ENCODE peak calls at places on chromosome 16, in five cellular contexts. X is HCT116, G is psoas muscle, O is heart left ventricle, Y is transverse colon. Z is an unnamed sample. For H3K4me1, the result is how much of the 10 kb centered on the place peaks cover.

GRCh38 chr16:25298165-25298872 is 40.7 kb upstream of the ZKSCAN2 start:
- DNase-seq in X (no peak), G (no peak), O (no peak), Y (no peak), Z (no peak)

GRCh38 chr16:12868169-12868568 is 33.2 kb upstream of the SHISA9 start:
- DNase-seq in X (no peak), G (no peak), O (no peak), Y (no peak), Z (no peak)

GRCh38 chr16:2341456-2342447 is 1.2 kb upstream of the ABCA3 start:
- DNase-seq in X (no peak), G (peak), O (no peak), Y (peak), Z (no peak)

GRCh38 chr16:31253642-31254045 is 6.1 kb upstream of the ITGAM start:
- DNase-seq in X (no peak), G (peak), O (peak), Y (peak), Z (no peak)

GRCh38 chr16:73047536-73048291 is at the start of gene ZFHX3:
- DNase-seq in X (no peak), G (peak), O (peak), Y (peak), Z (peak)

GRCh38 chr16:81185416-81185815 is 53.1 kb upstream of the BCO1 start:
- DNase-seq in X (no peak), G (no peak), O (no peak), Y (no peak), Z (no peak)

GRCh38 chr16:19601083-19601976 is 45.8 kb downstream of the VPS35L start:
- DNase-seq in X (peak), G (no peak), O (no peak), Y (peak), Z (peak)

GRCh38 chr16:15648135-15648730 is 1.8 kb upstream of the NDE1 start:
- DNase-seq in X (no peak), G (no peak), O (no peak), Y (no peak), Z (no peak)

GRCh38 chr16:85829751-85830445 is 30.4 kb downstream of the COX4I1 start:
- DNase-seq in X (no peak), G (no peak), O (peak), Y (peak), Z (no peak)

GRCh38 chr16:76294691-76295214 is 17.6 kb downstream of the CNTNAP4 start:
- DNase-seq in X (no peak), G (no peak), O (no peak), Y (no peak), Z (no peak)

GRCh38 chr16:3173892-3174617 is 13.9 kb upstream of the OR1F1 start:
- DNase-seq in X (no peak), G (no peak), O (no peak), Y (no peak), Z (no peak)

GRCh38 chr16:79400462-79401149 is 199.9 kb downstream of the MAF start:
- DNase-seq in X (no peak), G (no peak), O (no peak), Y (peak), Z (no peak)

DNA sequence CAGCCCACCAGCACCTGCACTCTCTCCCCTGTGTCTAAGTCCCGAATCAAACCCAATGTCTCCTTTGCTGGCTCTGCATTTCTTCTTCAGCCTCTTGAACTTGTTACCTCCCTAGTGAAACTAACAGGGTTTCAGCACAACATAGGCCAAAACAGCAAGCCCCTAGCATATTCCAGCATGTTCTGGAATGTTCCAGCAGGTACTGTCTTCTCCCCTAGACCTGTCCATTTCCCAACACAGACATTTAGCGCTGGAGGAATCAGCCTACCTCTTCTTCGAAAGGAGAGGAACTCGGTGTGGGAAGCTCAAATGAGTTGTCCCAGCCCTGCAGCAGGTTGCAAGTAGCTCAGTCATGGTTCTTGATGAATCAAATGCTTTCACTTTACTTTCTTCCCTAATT is 47.1 kb downstream of the LITAF start:
- DNase-seq in X (no peak), G (no peak), O (no peak), Y (no peak), Z (no peak)
- H3K4me1 ChIP-seq in X (under half), G (under half), O (under half), Y (under half), Z (under half)

GRCh38 chr16:57688987-57689771 is 5.4 kb upstream of the DRC7 start:
- DNase-seq in X (no peak), G (no peak), O (no peak), Y (no peak), Z (no peak)
- H3K4me1 ChIP-seq in X (under half), G (under half), O (under half), Y (under half), Z (under half)

GRCh38 chr16:23500212-23500865 is 10.0 kb downstream of the GGA2 start:
- DNase-seq in X (no peak), G (no peak), O (no peak), Y (peak), Z (no peak)
- H3K4me1 ChIP-seq in X (under half), G (under half), O (under half), Y (under half), Z (under half)

GRCh38 chr16:54216268-54217187 is 70.1 kb downstream of the IRX3 start:
- DNase-seq in X (no peak), G (peak), O (peak), Y (no peak), Z (peak)
- H3K4me1 ChIP-seq in X (under half), G (under half), O (under half), Y (under half), Z (under half)

DNA sequence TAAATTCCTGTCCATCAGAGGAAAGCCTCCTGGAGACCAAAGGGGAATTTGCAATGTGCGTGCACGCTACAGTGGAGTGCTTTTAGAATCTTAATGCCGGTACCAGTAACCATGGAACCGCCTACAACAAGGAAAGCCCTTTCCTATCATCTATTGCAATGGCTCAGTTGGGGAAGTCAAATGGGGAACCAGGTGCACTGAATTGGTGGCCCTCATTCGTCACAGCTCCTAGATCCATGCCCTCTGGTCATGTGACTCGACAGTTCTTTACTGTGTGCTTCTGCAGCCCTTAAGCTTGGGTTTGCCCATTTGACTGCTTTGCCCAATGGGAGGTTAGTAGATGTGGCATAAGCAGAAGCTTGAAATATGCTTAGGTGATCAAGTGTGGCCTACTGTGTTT is 110.0 kb downstream of the XYLT1 start:
- DNase-seq in X (no peak), G (no peak), O (no peak), Y (no peak), Z (no peak)
- H3K4me1 ChIP-seq in X (under half), G (under half), O (under half), Y (half or more), Z (under half)

GRCh38 chr16:66562409-66562808 is 3.8 kb upstream of the CMTM1 start:
- DNase-seq in X (no peak), G (no peak), O (no peak), Y (no peak), Z (no peak)

GRCh38 chr16:66561381-66562080 is 4.7 kb upstream of the CMTM1 start:
- DNase-seq in X (no peak), G (no peak), O (no peak), Y (no peak), Z (no peak)

GRCh38 chr16:66563574-66564334 is 2.5 kb upstream of the CMTM1 start:
- DNase-seq in X (no peak), G (no peak), O (no peak), Y (no peak), Z (no peak)

GRCh38 chr16:66562986-66563385 is 3.3 kb upstream of the CMTM1 start:
- DNase-seq in X (no peak), G (no peak), O (no peak), Y (no peak), Z (no peak)

GRCh38 chr16:66560107-66560506 is 6.1 kb upstream of the CMTM1 start:
- DNase-seq in X (no peak), G (no peak), O (no peak), Y (no peak), Z (no peak)
- H3K4me1 ChIP-seq in X (under half), G (under half), O (under half), Y (under half), Z (under half)

DNA sequence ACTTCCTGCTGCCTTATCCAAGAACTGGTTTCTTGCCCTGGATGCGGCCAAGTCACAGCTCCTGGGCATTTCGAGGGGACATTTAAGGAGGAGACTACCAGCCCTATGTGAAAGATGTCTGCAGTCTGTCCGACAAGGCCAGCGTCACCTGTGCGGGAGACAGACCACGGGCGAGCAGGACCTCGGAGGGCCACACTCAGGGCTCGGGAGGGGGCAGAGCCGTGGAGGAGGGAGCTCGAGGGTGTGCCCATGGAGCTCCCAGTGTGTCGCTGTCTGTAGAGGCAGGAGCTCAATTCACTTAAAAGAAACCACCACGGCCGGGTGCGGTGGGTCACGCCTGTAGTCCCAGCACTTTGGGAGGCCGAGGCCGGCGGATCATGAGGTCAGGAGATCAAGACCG is 33.3 kb downstream of the CBFA2T3 start:
- DNase-seq in X (no peak), G (no peak), O (no peak), Y (no peak), Z (no peak)
- H3K4me1 ChIP-seq in X (under half), G (under half), O (under half), Y (under half), Z (under half)

DNA sequence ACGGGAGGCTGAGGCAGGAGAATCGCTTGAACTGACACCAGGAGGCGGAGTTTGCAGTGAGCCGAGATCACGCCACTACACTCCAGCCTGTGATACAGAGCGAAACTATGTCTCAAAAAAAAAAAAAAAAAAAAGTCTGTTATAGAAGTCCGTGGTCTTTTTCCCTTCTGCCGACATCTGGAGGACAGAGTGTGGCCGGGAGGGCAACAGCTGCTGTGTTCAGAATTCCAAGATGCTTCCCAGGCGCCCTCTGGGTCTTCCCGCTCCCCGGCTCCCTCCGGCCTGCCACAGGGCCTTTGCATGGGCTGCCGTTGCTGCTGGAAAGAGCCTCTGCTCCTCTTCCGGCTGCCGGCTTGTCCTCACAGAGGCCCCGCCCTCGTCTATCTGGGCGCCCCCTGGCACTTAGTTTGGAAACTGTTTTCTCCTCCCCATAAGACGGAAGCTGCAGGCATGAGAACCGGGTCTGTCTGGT is 2.4 kb upstream of the CACNA1H start:
- DNase-seq in X (peak), G (no peak), O (no peak), Y (no peak), Z (no peak)
- H3K4me1 ChIP-seq in X (under half), G (under half), O (under half), Y (under half), Z (under half)

GRCh38 chr16:70523013-70523620 is at the start of gene COG4:
- DNase-seq in X (peak), G (peak), O (peak), Y (peak), Z (peak)

GRCh38 chr16:70526403-70526802 is 2.8 kb downstream of the SF3B3 start:
- DNase-seq in X (no peak), G (no peak), O (no peak), Y (no peak), Z (no peak)

GRCh38 chr16:70522216-70523000 is 946 bp downstream of the COG4 start:
- DNase-seq in X (no peak), G (no peak), O (no peak), Y (no peak), Z (no peak)

GRCh38 chr16:70520612-70521297 is 2.6 kb downstream of the COG4 start:
- DNase-seq in X (no peak), G (no peak), O (no peak), Y (no peak), Z (no peak)

DNA sequence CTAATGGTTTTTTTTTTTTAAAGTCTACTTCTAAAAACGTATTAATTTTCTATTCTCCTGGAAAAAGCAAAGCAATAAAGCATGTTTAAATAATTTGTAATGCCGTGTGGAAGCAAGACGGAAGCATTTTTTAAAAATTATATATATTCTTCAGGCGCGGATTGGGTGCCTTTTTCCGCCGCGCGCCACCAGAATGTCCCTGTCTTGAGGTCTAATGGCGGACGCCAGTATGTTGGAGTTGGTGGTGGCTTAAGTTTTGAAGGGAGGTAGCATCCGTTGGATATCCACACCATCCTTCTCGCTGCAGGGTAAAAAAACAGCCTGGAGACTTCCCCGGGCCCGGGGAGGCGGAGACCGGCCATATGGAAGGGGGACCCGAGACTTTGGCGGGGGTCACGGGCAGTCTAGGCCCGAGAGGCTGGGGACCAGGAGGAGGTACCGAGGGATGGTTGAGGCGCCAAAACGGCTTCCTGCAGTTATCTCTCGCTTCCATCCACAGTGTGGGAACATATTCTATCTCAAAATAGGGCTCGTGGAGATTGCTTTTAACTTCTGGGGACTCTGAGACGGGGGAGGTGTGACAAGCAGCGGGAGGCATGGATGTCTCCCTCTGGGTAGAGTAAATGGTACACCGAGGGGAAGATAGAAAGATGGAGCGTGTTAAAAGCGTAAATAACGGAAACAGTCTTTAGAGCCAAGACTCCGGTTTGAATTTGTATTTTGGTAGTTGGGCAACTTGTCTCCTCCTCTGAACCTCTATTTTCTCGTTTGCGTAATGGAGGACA is at the start of gene SF3B3:
- DNase-seq in X (no peak), G (no peak), O (peak), Y (peak), Z (peak)
- H3K4me1 ChIP-seq in X (under half), G (under half), O (under half), Y (under half), Z (under half)